ENCODE peak calls at places on chromosomes 5 and 9, in five cellular contexts. Z is cardiac fibroblast, I is left lung, C is fibroblast of pulmonary artery, X is left colon. G is an unnamed sample.

GRCh38 chr9:130927995-130928900 is 10.8 kb downstream of the FIBCD1 start:
- DNase-seq in X (peak), I (peak), Z (peak), C (peak), G (no peak)

GRCh38 chr9:105647595-105648349 is 14.5 kb upstream of the TAL2 start:
- DNase-seq in C (peak), Z (no peak), I (no peak), X (no peak), G (no peak)

GRCh38 chr9:68502279-68502678 is 38.4 kb downstream of the TMEM252 start:
- DNase-seq in Z (no peak), X (no peak), C (no peak), I (no peak), G (no peak)

GRCh38 chr5:101429241-101429640 is 526.2 kb upstream of the ST8SIA4 start:
- DNase-seq in X (no peak), Z (no peak), I (no peak), C (peak), G (no peak)

GRCh38 chr9:129343697-129344375 is 165.8 kb upstream of the IER5L start:
- DNase-seq in Z (peak), I (peak), X (no peak), C (peak), G (no peak)

GRCh38 chr5:100464418-100464817 is 70.8 kb upstream of the FAM174A start:
- DNase-seq in Z (peak), I (no peak), X (no peak), C (peak), G (no peak)

GRCh38 chr9:130137870-130138653 is 34.1 kb upstream of the NCS1 start:
- DNase-seq in I (peak), C (peak), X (no peak), Z (peak), G (peak)

GRCh38 chr9:70587143-70587710 is 172.8 kb upstream of the KLF9 start:
- DNase-seq in I (no peak), C (peak), Z (peak), X (no peak), G (no peak)

GRCh38 chr5:177178905-177179304 is 45.3 kb downstream of the NSD1 start:
- DNase-seq in I (no peak), Z (no peak), X (no peak), C (no peak), G (no peak)

GRCh38 chr5:173781826-173782670 is 106.1 kb upstream of the CPEB4 start:
- DNase-seq in Z (peak), X (peak), I (peak), C (peak), G (peak)

GRCh38 chr5:161851691-161852299 is 3.9 kb downstream of the GABRA1 start:
- DNase-seq in Z (peak), C (no peak), X (no peak), I (no peak), G (no peak)

GRCh38 chr9:134067904-134068741 is at the start of gene BRD3:
- DNase-seq in Z (peak), I (peak), X (peak), C (peak), G (peak)

GRCh38 chr5:31075981-31076380 is 117.5 kb upstream of the CDH6 start:
- DNase-seq in I (no peak), C (no peak), X (no peak), Z (no peak), G (no peak)

GRCh38 chr9:108274971-108275370 is 580.8 kb downstream of the ACTL7B start:
- DNase-seq in Z (no peak), I (no peak), X (no peak), C (no peak), G (no peak)

GRCh38 chr5:95543017-95543705 is 11.6 kb downstream of the SKIC3 start:
- DNase-seq in Z (no peak), C (peak), X (no peak), I (no peak), G (no peak)

GRCh38 chr5:96932026-96932425 is 3.9 kb upstream of the LNPEP start:
- DNase-seq in C (no peak), Z (no peak), X (no peak), I (no peak), G (no peak)

GRCh38 chr5:61280766-61281427 is 51.2 kb upstream of the ZSWIM6 start:
- DNase-seq in C (no peak), Z (no peak), X (peak), I (no peak), G (peak)

GRCh38 chr5:6856658-6857057 is 143.4 kb downstream of the TENT4A start:
- DNase-seq in C (no peak), Z (no peak), X (peak), I (no peak), G (no peak)

GRCh38 chr5:145887976-145888574 is 15.3 kb upstream of the GRXCR2 start:
- DNase-seq in Z (peak), I (no peak), C (peak), X (peak), G (no peak)

GRCh38 chr9:20835364-20836286 is 151.6 kb downstream of the FOCAD start:
- DNase-seq in Z (peak), I (no peak), X (no peak), C (peak), G (no peak)

GRCh38 chr5:139004374-139005307 is 129.5 kb upstream of the LRRTM2 start:
- DNase-seq in I (no peak), Z (no peak), C (no peak), X (no peak), G (no peak)

GRCh38 chr9:135616621-135617537 is 22.5 kb downstream of the GLT6D1 start:
- DNase-seq in I (no peak), C (no peak), Z (no peak), X (no peak), G (no peak)